ENCODE peak calls at places on chromosomes 6 and 20, in four cellular contexts. Y is stomach, P is psoas muscle, W is HCT116. S is an unnamed sample.

GRCh38 chr20:36238153-36238552 is 1.9 kb downstream of the AAR2 start:
- DNase-seq in Y (no peak), P (no peak), W (no peak), S (no peak)

GRCh38 chr20:9025643-9026042 is 43.2 kb upstream of the PLCB4 start:
- DNase-seq in Y (no peak), P (no peak), W (no peak), S (no peak)

GRCh38 chr6:126133984-126134383 is 147.6 kb downstream of the TRMT11 start:
- DNase-seq in Y (no peak), P (no peak), W (no peak), S (no peak)

GRCh38 chr6:40719671-40720374 is 132.7 kb upstream of the LRFN2 start:
- DNase-seq in Y (no peak), P (no peak), W (no peak), S (peak)

GRCh38 chr6:8536122-8536521 is 100.8 kb upstream of the SLC35B3 start:
- DNase-seq in Y (no peak), P (no peak), W (no peak), S (no peak)

GRCh38 chr6:34745277-34746103 is 11.8 kb upstream of the SNRPC start:
- DNase-seq in Y (peak), P (no peak), W (no peak), S (peak)

GRCh38 chr6:109349419-109349987 is 32.8 kb downstream of the CD164 start:
- DNase-seq in Y (peak), P (no peak), W (no peak), S (no peak)

GRCh38 chr20:47274449-47275108 is 81.9 kb downstream of the ZMYND8 start:
- DNase-seq in Y (no peak), P (no peak), W (peak), S (peak)

GRCh38 chr20:47821481-47822100 is 36.3 kb upstream of the SULF2 start:
- DNase-seq in Y (no peak), P (no peak), W (peak), S (no peak)

GRCh38 chr20:58236612-58237317 is 8.3 kb upstream of the ANKRD60 start:
- DNase-seq in Y (peak), P (peak), W (no peak), S (peak)

GRCh38 chr20:15916623-15917022 is 656.6 kb downstream of the KIF16B start:
- DNase-seq in Y (no peak), P (no peak), W (no peak), S (no peak)

GRCh38 chr6:106253194-106253593 is 72.4 kb downstream of the ATG5 start:
- DNase-seq in Y (no peak), P (no peak), W (no peak), S (no peak)

GRCh38 chr6:68008445-68008844 is 626.6 kb upstream of the ADGRB3 start:
- DNase-seq in Y (no peak), P (no peak), W (no peak), S (no peak)

GRCh38 chr6:2765896-2766766 is 938 bp downstream of the WRNIP1 start:
- DNase-seq in Y (peak), P (peak), W (no peak), S (peak)

GRCh38 chr20:4112490-4113420 is 97.4 kb upstream of the RNF24 start:
- DNase-seq in Y (peak), P (peak), W (no peak), S (peak)

GRCh38 chr6:4460595-4461475 is 315.4 kb upstream of the CDYL start:
- DNase-seq in Y (peak), P (peak), W (no peak), S (no peak)

GRCh38 chr6:26056583-26057350 is 30.5 kb upstream of the HFE start:
- DNase-seq in Y (no peak), P (no peak), W (no peak), S (peak)

GRCh38 chr20:24443436-24443835 is 26.0 kb upstream of the SYNDIG1 start:
- DNase-seq in Y (no peak), P (no peak), W (no peak), S (no peak)

GRCh38 chr20:8265588-8265987 is 133.5 kb downstream of the PLCB1 start:
- DNase-seq in Y (no peak), P (no peak), W (no peak), S (no peak)

GRCh38 chr6:136772685-136773472 is 19.4 kb downstream of the MAP3K5 start:
- DNase-seq in Y (no peak), P (no peak), W (no peak), S (no peak)

GRCh38 chr20:4905195-4905594 is 96.1 kb downstream of the SLC23A2 start:
- DNase-seq in Y (no peak), P (no peak), W (no peak), S (no peak)

GRCh38 chr20:38175221-38176030 is 10.4 kb upstream of the TGM2 start:
- DNase-seq in Y (no peak), P (no peak), W (no peak), S (no peak)

GRCh38 chr20:38172344-38172743 is 7.3 kb upstream of the TGM2 start:
- DNase-seq in Y (no peak), P (no peak), W (no peak), S (no peak)

GRCh38 chr20:38171301-38172010 is 6.4 kb upstream of the TGM2 start:
- DNase-seq in Y (no peak), P (no peak), W (no peak), S (no peak)

GRCh38 chr20:38170914-38171300 is 5.8 kb upstream of the TGM2 start:
- DNase-seq in Y (no peak), P (no peak), W (no peak), S (no peak)

DNA sequence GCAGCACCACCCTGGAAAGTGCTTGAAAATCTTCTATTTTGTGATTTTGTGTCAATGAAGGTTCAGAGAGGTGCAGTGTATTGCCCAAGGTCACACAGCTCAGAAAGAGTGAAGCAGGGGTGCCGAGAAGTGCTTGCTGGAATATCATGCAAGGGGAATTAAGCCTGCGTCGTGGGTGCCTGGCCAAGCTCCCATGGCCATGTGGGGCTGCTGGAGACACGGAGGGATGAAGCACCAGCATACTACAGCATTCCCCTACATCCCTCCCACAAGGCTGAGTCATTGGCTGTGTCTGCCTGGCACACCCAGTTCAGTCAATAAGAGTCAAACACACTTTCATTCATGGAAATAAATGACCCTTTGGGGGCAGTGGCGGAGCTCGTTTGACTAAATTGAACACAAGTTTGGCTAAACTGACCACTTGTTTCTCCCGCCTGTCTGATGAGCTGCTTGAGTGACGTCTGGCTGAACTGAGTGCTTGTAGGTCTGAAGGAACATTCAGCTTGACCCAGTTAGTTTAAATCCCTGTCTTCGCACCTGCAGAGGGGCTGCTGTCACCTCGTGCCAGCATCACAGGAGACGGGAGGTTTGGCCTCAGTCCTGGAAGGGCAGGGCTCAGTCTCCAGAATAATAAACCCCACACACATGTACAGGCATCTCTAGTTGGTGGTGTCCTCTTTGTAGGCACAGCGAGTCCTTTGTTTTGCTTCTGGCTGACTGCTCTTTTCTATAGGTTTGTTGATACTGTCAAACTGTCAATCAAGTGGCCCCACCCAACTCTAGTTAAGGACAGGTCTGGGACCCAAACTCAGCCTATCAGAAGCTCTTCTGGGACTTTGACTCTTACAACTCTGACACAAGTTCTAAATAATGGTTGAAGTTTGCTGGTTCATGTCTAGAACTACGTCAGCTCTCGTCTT is 8.4 kb upstream of the TGM2 start:
- DNase-seq in Y (peak), P (peak), W (no peak), S (no peak)
- TF ChIP-seq CTCF in Y (no peak), P (no peak), W (no peak), S (no peak)

DNA sequence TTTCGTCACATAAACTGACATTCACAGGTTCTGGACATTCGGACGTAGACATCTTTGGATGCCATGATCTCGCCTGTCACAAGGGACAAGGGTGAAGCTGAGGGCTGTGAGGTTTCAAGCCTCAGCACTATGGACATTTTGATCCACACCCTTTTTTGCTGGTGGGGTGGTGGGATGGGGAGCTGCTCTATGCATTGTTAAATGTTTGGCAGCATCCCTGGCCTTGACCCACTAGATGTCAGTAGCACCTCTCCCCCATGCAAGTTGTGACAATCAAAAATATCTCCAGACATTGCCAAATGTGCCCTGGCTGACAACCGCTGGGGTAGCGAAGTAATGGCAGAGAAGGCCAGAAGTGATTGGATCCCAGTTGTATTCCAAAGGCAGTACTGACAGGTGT is 229.4 kb downstream of the TSHZ2 start:
- DNase-seq in Y (no peak), P (no peak), W (no peak), S (no peak)
- TF ChIP-seq CTCF in Y (no peak), P (no peak), W (no peak), S (no peak)

GRCh38 chr6:82589509-82590206 is 226.0 kb downstream of the TPBG start:
- DNase-seq in Y (no peak), P (no peak), W (peak), S (peak)
- TF ChIP-seq CTCF in Y (no peak), P (no peak), W (peak), S (no peak)

DNA sequence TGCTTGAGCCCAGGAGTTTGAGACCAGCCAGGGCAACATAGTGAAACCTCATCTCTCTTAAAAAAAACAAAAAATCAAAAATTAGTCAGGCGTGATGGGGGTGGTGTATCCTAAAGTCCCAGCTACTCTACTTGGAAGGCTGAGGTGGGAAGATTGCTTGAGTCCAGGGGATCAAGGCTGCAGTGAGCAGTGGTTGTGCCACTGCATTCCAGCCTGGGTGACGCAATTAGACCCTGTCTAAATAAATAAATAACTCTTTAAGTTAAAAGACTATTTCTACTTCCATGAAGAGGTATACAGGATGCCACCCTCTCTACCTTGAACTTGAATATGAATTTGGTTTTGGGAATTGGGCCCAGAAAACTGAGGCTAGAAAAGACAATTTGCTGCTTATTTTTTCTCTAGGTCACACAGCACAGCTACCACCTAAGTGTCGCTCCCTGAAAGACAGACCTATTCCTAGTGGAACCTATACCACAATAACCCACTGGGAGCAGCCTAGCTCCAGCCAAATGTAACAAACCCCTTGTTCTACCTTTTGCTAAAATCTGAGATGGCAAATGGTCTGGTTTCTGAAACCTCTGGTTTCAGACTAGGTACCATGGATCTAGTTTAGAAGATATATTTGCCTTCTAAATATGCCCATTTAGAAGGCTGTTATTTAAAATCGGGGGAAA is 35.2 kb downstream of the HMGCLL1 start:
- DNase-seq in Y (no peak), P (no peak), W (no peak), S (no peak)
- TF ChIP-seq CTCF in Y (no peak), P (no peak), W (peak), S (no peak)

GRCh38 chr20:59645761-59646171 is 41.4 kb downstream of the PHACTR3 start:
- DNase-seq in Y (no peak), P (no peak), W (no peak), S (no peak)
- TF ChIP-seq CTCF in Y (no peak), P (no peak), W (peak), S (no peak)

DNA sequence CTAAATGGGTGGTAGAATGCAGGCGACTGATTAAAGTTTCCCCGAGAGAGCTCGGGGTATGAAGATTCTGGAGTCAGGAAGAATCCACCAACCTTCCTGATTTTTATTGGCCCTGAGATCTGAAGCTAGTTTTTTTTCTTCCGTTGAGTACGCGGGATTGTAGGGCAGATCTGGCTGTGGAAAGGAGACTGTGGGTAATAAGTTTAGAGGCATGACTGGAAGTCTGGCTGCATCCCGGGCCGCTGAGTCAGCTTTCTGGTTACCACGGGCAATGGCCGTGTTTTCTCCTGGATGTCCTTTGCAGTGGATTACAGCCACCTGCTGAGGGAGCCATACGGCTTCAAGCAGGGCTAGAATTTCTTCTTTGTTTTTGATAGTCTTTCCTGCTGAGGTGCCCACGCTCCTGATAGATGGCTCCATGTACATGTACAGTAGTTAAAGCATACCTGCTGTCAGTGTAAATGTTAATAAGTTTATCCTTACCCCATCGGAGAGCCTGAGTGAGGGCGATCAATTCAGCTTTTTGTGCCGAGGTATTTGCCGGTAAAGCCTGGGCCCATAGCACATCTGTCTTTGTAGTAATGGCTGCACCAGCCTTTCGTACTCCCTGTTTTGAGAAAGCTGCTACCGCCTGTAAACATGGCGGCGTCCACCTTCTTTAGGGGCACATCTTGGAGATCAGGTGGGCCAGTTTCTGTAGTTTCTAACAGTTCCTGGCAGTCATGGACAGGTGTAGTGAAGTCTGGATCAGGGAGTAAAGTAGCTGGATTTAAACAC is 154.0 kb downstream of the TRIM27 start:
- DNase-seq in Y (no peak), P (no peak), W (no peak), S (no peak)
- TF ChIP-seq CTCF in Y (no peak), P (no peak), W (peak), S (no peak)

S was measured in activated CD8-positive, alpha-beta T cell treated with anti-CD3 and anti-CD28 coated beads for 36 hours.